ENCODE peak calls at places on chromosome 7, in ten cellular contexts. X is HCEC 1CT, M is astrocyte of the hippocampus, R is MV-4-11, G is psoas muscle, T is activated gamma-delta T cell, Q is GM12864, P is left ventricle myocardium inferior, C is neural crest cell, S is stromal cell of bone marrow. I is an unnamed sample.

GRCh38 chr7:149422914-149423285 is 38.0 kb downstream of the ZNF777 start:
- DNase-seq in M (no peak), G (no peak), X (no peak), Q (no peak), T (no peak), S (no peak), P (peak), C (no peak), R (no peak), I (peak)

GRCh38 chr7:53541467-53541866 is 506.0 kb downstream of the POM121L12 start:
- DNase-seq in T (no peak), P (no peak), Q (no peak), S (no peak), C (no peak), G (no peak), M (no peak), R (no peak), X (no peak), I (peak)

GRCh38 chr7:38709123-38709522 is 78.0 kb upstream of the AMPH start:
- DNase-seq in R (no peak), Q (no peak), S (no peak), G (no peak), T (no peak), X (no peak), M (no peak), P (no peak), C (no peak), I (no peak)

GRCh38 chr7:130865408-130866236 is 131.6 kb upstream of the KLF14 start:
- DNase-seq in C (peak), P (no peak), M (peak), T (no peak), S (no peak), G (no peak), R (peak), X (peak), Q (no peak), I (peak)

GRCh38 chr7:133109816-133110215 is 27.9 kb upstream of the CHCHD3 start:
- DNase-seq in T (no peak), S (no peak), M (no peak), R (no peak), P (no peak), G (no peak), X (peak), Q (no peak), C (no peak), I (no peak)

GRCh38 chr7:43501881-43502280 is 81.0 kb upstream of the STK17A start:
- DNase-seq in T (no peak), S (peak), P (no peak), Q (no peak), C (no peak), M (peak), G (no peak), X (peak), R (no peak), I (peak)

GRCh38 chr7:36396150-36396549 is 6.5 kb downstream of the ANLN start:
- DNase-seq in C (no peak), X (no peak), Q (no peak), S (no peak), G (no peak), M (peak), T (no peak), R (peak), P (no peak), I (no peak)

GRCh38 chr7:102917436-102918353 is 4.9 kb downstream of the LRRC17 start:
- DNase-seq in M (no peak), G (no peak), P (no peak), X (no peak), Q (no peak), S (no peak), T (no peak), R (no peak), C (no peak), I (no peak)

GRCh38 chr7:112930787-112931186 is 140.6 kb upstream of the TMEM168 start:
- DNase-seq in S (peak), P (no peak), X (peak), T (no peak), G (no peak), R (peak), M (peak), C (no peak), Q (no peak), I (no peak)

GRCh38 chr7:4134631-4135030 is 547.5 kb upstream of the FOXK1 start:
- DNase-seq in G (no peak), P (no peak), R (no peak), T (no peak), C (no peak), Q (no peak), X (no peak), M (no peak), S (no peak), I (peak)

GRCh38 chr7:137731436-137731835 is 115.3 kb downstream of the DGKI start:
- DNase-seq in P (no peak), G (no peak), R (no peak), T (no peak), C (no peak), Q (no peak), X (peak), M (no peak), S (no peak), I (no peak)

GRCh38 chr7:92766461-92767003 is 69.8 kb downstream of the CDK6 start:
- DNase-seq in Q (no peak), G (no peak), X (peak), C (no peak), M (no peak), P (no peak), R (no peak), T (no peak), S (no peak), I (no peak)

I was measured in left kidney.